ENCODE peak calls at places on chromosomes 3 and 15, in six cellular contexts. A is NCI-H1105 treated with DMSO at 0.1 percent for 48 hours; C is neural progenitor cell; X is naive thymus-derived CD8-positive, alpha-beta T cell; R is posterior cingulate gyrus; O is fibroblast of pulmonary artery. Q is an unnamed sample.

GRCh38 chr15:67097893-67098740 is 32.7 kb downstream of the SMAD3 start:
- DNase-seq in A (no peak), R (no peak), O (peak), C (no peak), X (no peak), Q (no peak)

GRCh38 chr3:123344175-123344908 is 104.5 kb downstream of the ADCY5 start:
- DNase-seq in A (no peak), R (no peak), O (peak), C (no peak), X (no peak), Q (no peak)

GRCh38 chr3:58414538-58415197 is 19.0 kb downstream of the PDHB start:
- DNase-seq in R (no peak), O (peak), A (peak), C (peak), X (peak), Q (no peak)

GRCh38 chr3:195352895-195353488 is 82.0 kb upstream of the XXYLT1 start:
- DNase-seq in C (no peak), A (no peak), X (no peak), R (no peak), O (peak), Q (no peak)

GRCh38 chr15:48683991-48684765 is 38.7 kb upstream of the FBN1 start:
- DNase-seq in O (no peak), R (no peak), C (no peak), A (no peak), X (no peak), Q (no peak)

GRCh38 chr15:74307827-74308642 is 59.4 kb downstream of the CYP11A1 start:
- DNase-seq in A (peak), O (peak), C (peak), R (peak), X (no peak), Q (peak)

GRCh38 chr3:178684881-178685590 is 148.8 kb downstream of the KCNMB2 start:
- DNase-seq in X (no peak), A (no peak), C (peak), O (no peak), R (no peak), Q (no peak)

GRCh38 chr15:88303455-88303854 is 46.9 kb upstream of the NTRK3 start:
- DNase-seq in A (no peak), O (no peak), X (no peak), C (no peak), R (no peak), Q (no peak)

GRCh38 chr3:33074217-33075067 is 22.5 kb downstream of the GLB1 start:
- DNase-seq in O (peak), A (peak), X (peak), R (peak), C (peak), Q (peak)

GRCh38 chr3:38496131-38496910 is at the start of gene EXOG:
- DNase-seq in O (peak), C (peak), A (peak), R (peak), X (peak), Q (peak)

GRCh38 chr3:45559560-45560118 is 34.9 kb upstream of the LIMD1 start:
- DNase-seq in X (no peak), R (no peak), O (no peak), A (no peak), C (no peak), Q (no peak)

GRCh38 chr15:75929799-75930565 is 26.3 kb downstream of the FBXO22 start:
- DNase-seq in C (no peak), X (no peak), A (peak), R (no peak), O (no peak), Q (no peak)